ENCODE peak calls at places on chromosome 14, in four cellular contexts. One of them, this sample, is unnamed.

GRCh38 chr14:99939421-99939820 is 125.8 kb upstream of the EVL start:
- DNase-seq in neural progenitor cell: no peak
- DNase-seq in AG09309: no peak
- DNase-seq in foreskin keratinocyte: no peak
- DNase-seq in this sample: no peak

GRCh38 chr14:72525087-72525909 is 368.6 kb downstream of the DPF3 start:
- DNase-seq in neural progenitor cell: no peak
- DNase-seq in AG09309: no peak
- DNase-seq in foreskin keratinocyte: no peak
- DNase-seq in this sample: no peak

GRCh38 chr14:38777401-38777800 is 325.6 kb downstream of the SEC23A start:
- DNase-seq in neural progenitor cell: no peak
- DNase-seq in AG09309: no peak
- DNase-seq in foreskin keratinocyte: no peak
- DNase-seq in this sample: no peak

GRCh38 chr14:67480011-67480410 is 8.5 kb downstream of the TMEM229B start:
- DNase-seq in neural progenitor cell: no peak
- DNase-seq in AG09309: no peak
- DNase-seq in foreskin keratinocyte: no peak
- DNase-seq in this sample: no peak

GRCh38 chr14:47273939-47274338 is 401.5 kb downstream of the MDGA2 start:
- DNase-seq in neural progenitor cell: no peak
- DNase-seq in AG09309: no peak
- DNase-seq in foreskin keratinocyte: no peak
- DNase-seq in this sample: no peak

GRCh38 chr14:106080922-106081321 is 554.5 kb downstream of the TMEM121 start:
- DNase-seq in neural progenitor cell: no peak
- DNase-seq in AG09309: no peak
- DNase-seq in foreskin keratinocyte: no peak
- DNase-seq in this sample: no peak

GRCh38 chr14:53634793-53635192 is 321.8 kb downstream of the BMP4 start:
- DNase-seq in neural progenitor cell: no peak
- DNase-seq in AG09309: no peak
- DNase-seq in foreskin keratinocyte: no peak
- DNase-seq in this sample: no peak

GRCh38 chr14:103121161-103121845 is 2.0 kb upstream of the TNFAIP2 start:
- DNase-seq in neural progenitor cell: no peak
- DNase-seq in AG09309: no peak
- DNase-seq in foreskin keratinocyte: no peak
- DNase-seq in this sample: no peak

GRCh38 chr14:103296007-103296406 is 38.0 kb upstream of the EIF5 start:
- DNase-seq in neural progenitor cell: no peak
- DNase-seq in AG09309: no peak
- DNase-seq in foreskin keratinocyte: no peak
- DNase-seq in this sample: no peak

GRCh38 chr14:24875203-24875840 is 174.6 kb downstream of the STXBP6 start:
- DNase-seq in neural progenitor cell: no peak
- DNase-seq in AG09309: no peak
- DNase-seq in foreskin keratinocyte: no peak
- DNase-seq in this sample: no peak

GRCh38 chr14:94298130-94298529 is 5.1 kb upstream of the SERPINA10 start:
- DNase-seq in neural progenitor cell: no peak
- DNase-seq in AG09309: no peak
- DNase-seq in foreskin keratinocyte: no peak
- DNase-seq in this sample: no peak

GRCh38 chr14:37171678-37172023 is 755 bp downstream of the SLC25A21 start:
- DNase-seq in neural progenitor cell: no peak
- DNase-seq in AG09309: no peak
- DNase-seq in foreskin keratinocyte: no peak
- DNase-seq in this sample: no peak

GRCh38 chr14:56494167-56494566 is 85.4 kb upstream of the TMEM260 start:
- DNase-seq in neural progenitor cell: no peak
- DNase-seq in AG09309: no peak
- DNase-seq in foreskin keratinocyte: no peak
- DNase-seq in this sample: no peak

GRCh38 chr14:24774167-24774915 is 140.4 kb upstream of the GZMB start:
- DNase-seq in neural progenitor cell: no peak
- DNase-seq in AG09309: no peak
- DNase-seq in foreskin keratinocyte: no peak
- DNase-seq in this sample: no peak

GRCh38 chr14:50452979-50453705 is 56.5 kb upstream of the CDKL1 start:
- DNase-seq in neural progenitor cell: no peak
- DNase-seq in AG09309: peak; percentile 37
- DNase-seq in foreskin keratinocyte: peak; percentile 94
- DNase-seq in this sample: peak; percentile 59

GRCh38 chr14:23580948-23581281 is 2.3 kb upstream of the JPH4 start:
- DNase-seq in neural progenitor cell: no peak
- DNase-seq in AG09309: no peak
- DNase-seq in foreskin keratinocyte: no peak
- DNase-seq in this sample: no peak

GRCh38 chr14:73754911-73755360 is 40.8 kb upstream of the PNMA1 start:
- DNase-seq in neural progenitor cell: no peak
- DNase-seq in AG09309: no peak
- DNase-seq in foreskin keratinocyte: no peak
- DNase-seq in this sample: no peak

GRCh38 chr14:105690671-105691070 is 164.3 kb downstream of the TMEM121 start:
- DNase-seq in neural progenitor cell: no peak
- DNase-seq in AG09309: no peak
- DNase-seq in foreskin keratinocyte: no peak
- DNase-seq in this sample: no peak

GRCh38 chr14:103302966-103303365 is 31.1 kb upstream of the EIF5 start:
- DNase-seq in neural progenitor cell: no peak
- DNase-seq in AG09309: no peak
- DNase-seq in foreskin keratinocyte: no peak
- DNase-seq in this sample: no peak

GRCh38 chr14:36441283-36441682 is 78.7 kb downstream of the NKX2-1 start:
- DNase-seq in neural progenitor cell: peak; percentile 64
- DNase-seq in AG09309: no peak
- DNase-seq in foreskin keratinocyte: no peak
- DNase-seq in this sample: no peak

GRCh38 chr14:53432378-53432802 is 279.3 kb upstream of the DDHD1 start:
- DNase-seq in neural progenitor cell: peak; percentile 71
- DNase-seq in AG09309: peak; percentile 17
- DNase-seq in foreskin keratinocyte: no peak
- DNase-seq in this sample: peak; percentile 32

GRCh38 chr14:90968025-90968424 is 92.4 kb downstream of the RPS6KA5 start:
- DNase-seq in neural progenitor cell: no peak
- DNase-seq in AG09309: no peak
- DNase-seq in foreskin keratinocyte: no peak
- DNase-seq in this sample: no peak

GRCh38 chr14:49792618-49793017 is 24.7 kb downstream of the KLHDC2 start:
- DNase-seq in neural progenitor cell: no peak
- DNase-seq in AG09309: no peak
- DNase-seq in foreskin keratinocyte: no peak
- DNase-seq in this sample: no peak

DNA sequence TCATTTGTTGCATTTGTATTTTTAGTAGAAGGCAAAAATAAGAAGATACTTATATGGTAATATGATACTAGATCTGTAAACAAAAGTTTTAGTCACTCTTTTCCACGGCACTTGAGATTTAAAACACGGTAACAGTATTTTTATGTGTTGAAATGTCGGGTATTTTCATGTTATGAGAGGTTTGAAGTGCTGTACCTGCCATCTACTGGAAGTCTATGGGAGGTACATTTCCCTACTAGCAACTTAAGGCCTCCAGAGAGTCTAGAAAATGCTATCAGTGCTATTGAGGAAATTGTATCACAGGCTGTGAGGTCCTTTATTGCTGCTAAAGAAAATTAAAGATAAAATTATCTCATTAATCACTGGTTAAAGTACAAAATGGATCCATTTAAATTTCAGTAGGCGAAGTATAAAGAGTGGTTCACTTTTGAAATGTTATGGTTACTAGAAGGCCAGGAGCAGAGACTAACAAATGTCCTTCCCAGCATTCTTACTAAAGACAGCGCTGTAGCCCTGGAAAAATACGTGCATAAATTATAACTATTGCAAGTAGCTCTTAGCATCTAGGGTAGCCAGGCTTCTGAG is 77.6 kb upstream of the PRKD1 start:
- DNase-seq in neural progenitor cell: peak; percentile 53
- DNase-seq in AG09309: peak; percentile 52
- DNase-seq in foreskin keratinocyte: peak; percentile 2
- DNase-seq in this sample: peak; percentile 53
- TF ChIP-seq CTCF in neural progenitor cell: peak; percentile 75
- TF ChIP-seq CTCF in AG09309: peak; percentile 74
- TF ChIP-seq CTCF in foreskin keratinocyte: peak; percentile 65
- TF ChIP-seq CTCF in this sample: peak; percentile 85

GRCh38 chr14:65588426-65589140 is 176.1 kb downstream of the FUT8 start:
- DNase-seq in neural progenitor cell: no peak
- DNase-seq in AG09309: no peak
- DNase-seq in foreskin keratinocyte: no peak
- DNase-seq in this sample: no peak
- TF ChIP-seq CTCF in neural progenitor cell: peak; percentile 16
- TF ChIP-seq CTCF in AG09309: no peak
- TF ChIP-seq CTCF in foreskin keratinocyte: no peak
- TF ChIP-seq CTCF in this sample: no peak

GRCh38 chr14:74859757-74860156 is 16.2 kb downstream of the PROX2 start:
- DNase-seq in neural progenitor cell: no peak
- DNase-seq in AG09309: no peak
- DNase-seq in foreskin keratinocyte: no peak
- DNase-seq in this sample: no peak
- TF ChIP-seq CTCF in neural progenitor cell: no peak
- TF ChIP-seq CTCF in AG09309: no peak
- TF ChIP-seq CTCF in foreskin keratinocyte: no peak
- TF ChIP-seq CTCF in this sample: no peak

DNA sequence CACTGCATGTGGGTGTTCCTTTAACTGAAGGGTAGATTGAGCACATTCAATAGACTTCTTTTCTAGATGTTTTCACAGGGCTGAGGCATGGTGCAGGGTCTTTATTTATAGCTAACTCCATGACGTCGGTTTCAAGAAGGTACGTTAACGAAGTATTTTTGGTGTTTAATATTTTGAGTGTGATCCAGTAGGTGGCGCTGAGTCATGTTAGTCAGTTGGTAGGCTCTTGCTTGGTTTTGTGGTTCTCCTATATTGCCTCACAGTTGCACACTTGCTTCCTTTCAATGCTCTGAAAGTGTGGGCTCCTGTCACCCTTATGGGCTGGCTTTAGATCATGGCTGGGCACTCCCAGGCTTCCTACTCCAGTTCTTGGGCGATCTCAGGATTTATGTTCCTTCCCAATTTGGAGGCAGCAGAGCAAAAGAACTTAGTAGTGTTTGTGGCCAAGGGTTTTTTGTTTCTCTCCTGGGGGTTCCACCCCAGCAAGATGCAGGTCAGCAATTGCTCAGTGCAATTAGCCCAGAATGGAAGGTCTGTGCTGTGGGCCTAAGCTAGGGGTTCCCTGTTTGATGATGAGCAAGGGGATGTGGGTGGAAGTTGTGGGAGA is 471.6 kb upstream of the FOXG1 start:
- DNase-seq in neural progenitor cell: peak; percentile 54
- DNase-seq in AG09309: no peak
- DNase-seq in foreskin keratinocyte: peak; percentile 14
- DNase-seq in this sample: no peak
- TF ChIP-seq CTCF in neural progenitor cell: peak; percentile 62
- TF ChIP-seq CTCF in AG09309: no peak
- TF ChIP-seq CTCF in foreskin keratinocyte: peak; percentile 69
- TF ChIP-seq CTCF in this sample: no peak

DNA sequence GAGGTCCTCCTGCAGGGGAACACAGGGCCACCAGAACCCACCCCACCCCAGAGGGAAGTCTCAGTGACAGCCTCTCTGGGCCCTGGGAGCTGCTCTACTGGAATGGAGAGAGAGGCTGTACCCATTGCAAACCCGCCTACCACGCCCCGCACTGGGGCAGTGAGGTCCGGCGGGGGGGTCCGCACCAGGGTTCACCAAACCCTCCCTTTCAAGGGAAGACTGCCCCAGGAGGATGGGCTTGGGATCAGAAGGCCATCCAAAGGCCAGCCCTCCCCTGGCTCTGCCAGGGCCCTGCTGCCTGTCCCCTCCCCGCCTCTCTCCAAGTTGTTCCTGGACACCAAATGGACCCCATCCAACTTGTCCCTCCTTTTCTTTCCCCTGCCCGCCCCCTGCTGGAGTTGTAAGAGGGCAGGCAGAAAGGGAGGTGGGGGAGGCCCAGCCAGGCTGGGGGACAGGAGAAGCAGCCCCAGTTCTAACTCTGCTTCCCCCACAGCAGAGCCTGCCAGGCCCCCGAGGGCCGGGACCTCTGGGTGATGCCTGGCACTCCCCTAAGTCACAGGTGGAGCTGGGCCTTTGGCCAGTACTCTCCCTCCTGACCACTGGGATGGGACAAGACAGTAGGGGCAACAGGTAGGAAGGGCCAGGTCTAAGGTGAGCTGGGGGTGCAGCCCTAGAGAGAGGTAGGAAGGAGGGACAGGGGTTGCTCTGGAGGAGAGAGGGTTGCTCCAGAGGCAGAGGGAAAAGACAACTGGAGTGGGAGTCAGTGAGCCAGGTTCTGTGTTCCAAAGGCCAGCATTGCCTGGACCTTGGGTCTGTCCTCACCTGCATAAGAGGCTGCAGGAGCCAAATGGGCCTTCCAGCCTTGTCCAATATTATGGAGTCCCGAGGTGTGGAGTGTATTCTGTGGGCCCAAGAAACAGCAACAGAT is 3.2 kb upstream of the DIO3 start:
- DNase-seq in neural progenitor cell: peak; percentile 42
- DNase-seq in AG09309: no peak
- DNase-seq in foreskin keratinocyte: no peak
- DNase-seq in this sample: no peak
- TF ChIP-seq CTCF in neural progenitor cell: peak; percentile 28
- TF ChIP-seq CTCF in AG09309: no peak
- TF ChIP-seq CTCF in foreskin keratinocyte: no peak
- TF ChIP-seq CTCF in this sample: no peak

GRCh38 chr14:61253064-61253753 is 27.9 kb downstream of the TMEM30B start:
- DNase-seq in neural progenitor cell: no peak
- DNase-seq in AG09309: no peak
- DNase-seq in foreskin keratinocyte: no peak
- DNase-seq in this sample: no peak
- TF ChIP-seq CTCF in neural progenitor cell: no peak
- TF ChIP-seq CTCF in AG09309: no peak
- TF ChIP-seq CTCF in foreskin keratinocyte: no peak
- TF ChIP-seq CTCF in this sample: no peak

GRCh38 chr14:45658917-45659299 is 405.9 kb upstream of the MIS18BP1 start:
- DNase-seq in neural progenitor cell: no peak
- DNase-seq in AG09309: no peak
- DNase-seq in foreskin keratinocyte: no peak
- DNase-seq in this sample: no peak

DNA sequence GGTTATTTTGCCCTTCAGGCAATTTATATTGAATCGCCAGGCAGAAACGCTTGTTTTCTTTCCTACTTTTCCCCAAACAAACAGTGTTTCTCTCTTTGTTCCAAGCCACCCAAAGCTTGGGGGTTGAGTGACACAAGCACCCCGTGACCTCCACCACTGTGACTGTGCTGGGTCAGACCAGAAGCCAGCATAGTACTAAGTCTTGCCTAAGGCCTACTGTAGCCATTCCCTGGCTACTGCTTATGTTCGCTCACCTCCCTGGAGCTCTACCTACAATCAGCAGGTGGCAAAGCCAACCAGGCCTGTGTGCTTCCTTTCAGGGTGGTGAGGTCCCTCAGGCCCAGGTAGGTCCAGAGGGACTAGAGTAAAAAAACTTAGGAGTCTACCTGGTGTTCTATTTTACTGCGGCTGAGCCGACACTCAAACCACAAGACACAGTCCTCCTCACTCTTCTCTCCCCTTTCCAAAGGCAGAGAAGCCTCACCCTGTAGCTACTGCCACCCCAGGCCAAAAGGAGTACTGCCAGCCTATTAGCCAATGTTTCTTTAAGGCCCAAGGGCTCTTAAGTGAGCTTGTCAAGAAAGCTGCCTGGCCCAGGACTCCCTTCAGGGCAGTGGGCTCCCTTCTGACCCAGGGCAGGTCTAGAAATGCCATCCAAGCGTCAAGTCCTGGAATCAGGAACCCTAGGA is 411.8 kb upstream of the MIS18BP1 start:
- DNase-seq in neural progenitor cell: peak; percentile 16
- DNase-seq in AG09309: no peak
- DNase-seq in foreskin keratinocyte: no peak
- DNase-seq in this sample: no peak
- TF ChIP-seq CTCF in neural progenitor cell: peak; percentile 44
- TF ChIP-seq CTCF in AG09309: peak; percentile 15
- TF ChIP-seq CTCF in foreskin keratinocyte: peak; percentile 39
- TF ChIP-seq CTCF in this sample: no peak